ENCODE peak calls at places on chromosomes 12 and 14, in seven cellular contexts. D, A, B, C, M, O and I are unnamed samples. For H3K4me1, the result is how much of the 10 kb centered on the place peaks cover.

GRCh38 chr14:60079723-60080122 is 12.0 kb upstream of the PCNX4 start:
- DNase-seq in M (no peak), O (no peak), A (no peak), B (no peak), D (no peak), C (peak), I (no peak)

GRCh38 chr14:106831322-106831720 is 1304.9 kb downstream of the TMEM121 start:
- DNase-seq in M (no peak), B (no peak), A (peak), O (no peak), C (no peak), D (no peak), I (no peak)

GRCh38 chr12:21129906-21130305 is 1.1 kb upstream of the SLCO1B1 start:
- DNase-seq in M (no peak), C (no peak), A (no peak), D (no peak), O (no peak), B (no peak), I (no peak)

GRCh38 chr14:26415618-26416123 is 182.2 kb downstream of the NOVA1 start:
- DNase-seq in O (no peak), B (no peak), D (no peak), M (no peak), C (no peak), A (no peak), I (no peak)

GRCh38 chr12:2058837-2059236 is 6.0 kb downstream of the CACNA1C start:
- DNase-seq in O (no peak), M (no peak), B (no peak), D (no peak), C (peak), A (no peak), I (no peak)

GRCh38 chr12:20367731-20368652 is at the start of gene PDE3A:
- DNase-seq in B (peak), C (peak), O (peak), A (peak), M (peak), D (peak), I (peak)

GRCh38 chr12:105820407-105821140 is 318.2 kb downstream of the NUAK1 start:
- DNase-seq in C (peak), A (no peak), M (no peak), D (peak), B (no peak), O (no peak), I (no peak)

GRCh38 chr12:108995370-108995992 is 25.4 kb downstream of the SVOP start:
- DNase-seq in D (no peak), M (no peak), A (no peak), C (no peak), O (no peak), B (no peak), I (no peak)

GRCh38 chr12:65430571-65431306 is 152.3 kb downstream of the MSRB3 start:
- DNase-seq in C (no peak), M (no peak), A (no peak), O (peak), B (no peak), D (peak), I (no peak)
- H3K4me2 ChIP-seq in C (no peak), M (no peak), A (peak), O (peak), B (no peak), D (peak), I (peak)

DNA sequence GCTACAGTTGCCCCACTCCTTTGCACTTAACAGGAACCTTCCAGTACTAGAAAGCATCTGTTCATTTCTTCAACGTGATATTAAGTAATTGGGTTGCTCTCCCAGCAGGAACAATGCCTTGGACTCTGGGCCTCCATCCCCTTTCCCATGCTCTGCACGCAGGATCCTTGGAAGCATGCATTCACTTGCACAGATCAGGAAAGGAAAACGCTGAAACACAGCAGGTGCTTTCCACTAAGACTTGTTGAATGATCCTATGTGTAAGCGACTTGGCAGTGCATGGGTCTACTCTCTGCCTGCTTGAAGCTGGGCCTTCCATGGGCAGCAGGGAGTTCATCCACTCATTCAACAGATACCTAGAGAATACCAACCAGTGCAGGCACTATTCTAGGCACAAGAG is 2.3 kb downstream of the LTBP2 start:
- DNase-seq in C (no peak), A (no peak), M (no peak), B (no peak), O (no peak), D (peak), I (peak)
- H3K4me1 ChIP-seq in C (under half), A (under half), M (under half), B (under half), O (under half), D (under half), I (half or more)

GRCh38 chr14:75976838-75977237 is 5.0 kb downstream of the TGFB3 start:
- DNase-seq in D (no peak), O (no peak), C (no peak), B (no peak), M (no peak), A (no peak), I (no peak)
- H3K4me2 ChIP-seq in D (no peak), O (no peak), C (no peak), B (peak), M (no peak), A (no peak), I (no peak)

GRCh38 chr14:49975286-49975685 is 82.4 kb downstream of the ARF6 start:
- DNase-seq in B (peak), A (no peak), O (peak), D (peak), C (no peak), M (no peak), I (peak)
- H3K4me1 ChIP-seq in B (half or more), A (under half), O (half or more), D (half or more), C (under half), M (under half), I (half or more)

DNA sequence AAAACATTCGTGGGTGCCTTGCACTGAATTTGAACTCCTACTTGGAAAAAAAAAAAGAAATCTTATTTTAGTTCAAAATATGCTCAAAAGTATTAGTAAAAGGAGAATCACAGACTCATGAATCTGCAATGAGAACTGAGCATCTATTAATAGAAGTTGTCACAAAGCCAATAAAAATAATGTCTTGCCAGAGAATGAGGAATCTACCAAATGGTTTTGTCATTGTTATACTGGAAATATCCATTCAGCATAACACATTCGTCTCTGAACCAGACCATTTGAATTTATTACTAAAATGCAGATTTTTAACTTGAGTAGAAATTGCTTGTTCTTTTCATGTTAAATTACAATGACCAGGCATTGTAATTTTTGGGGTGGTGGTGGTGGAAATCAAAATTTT is 11.6 kb upstream of the PTPRB start:
- DNase-seq in A (no peak), D (peak), O (no peak), M (no peak), C (no peak), B (no peak), I (peak)
- H3K4me2 ChIP-seq in A (peak), D (peak), O (no peak), M (no peak), C (no peak), B (no peak), I (peak)

GRCh38 chr14:56173360-56173922 is 55.2 kb downstream of the PELI2 start:
- DNase-seq in D (no peak), M (no peak), O (no peak), C (no peak), B (no peak), A (no peak), I (no peak)

GRCh38 chr14:56170877-56171422 is 52.7 kb downstream of the PELI2 start:
- DNase-seq in O (no peak), M (no peak), B (no peak), D (no peak), C (no peak), A (no peak), I (no peak)

GRCh38 chr14:56172074-56172473 is 53.9 kb downstream of the PELI2 start:
- DNase-seq in B (no peak), C (no peak), M (no peak), A (no peak), D (no peak), O (no peak), I (no peak)

GRCh38 chr14:56170028-56170427 is 51.8 kb downstream of the PELI2 start:
- DNase-seq in O (no peak), C (no peak), D (no peak), A (no peak), M (no peak), B (no peak), I (no peak)

DNA sequence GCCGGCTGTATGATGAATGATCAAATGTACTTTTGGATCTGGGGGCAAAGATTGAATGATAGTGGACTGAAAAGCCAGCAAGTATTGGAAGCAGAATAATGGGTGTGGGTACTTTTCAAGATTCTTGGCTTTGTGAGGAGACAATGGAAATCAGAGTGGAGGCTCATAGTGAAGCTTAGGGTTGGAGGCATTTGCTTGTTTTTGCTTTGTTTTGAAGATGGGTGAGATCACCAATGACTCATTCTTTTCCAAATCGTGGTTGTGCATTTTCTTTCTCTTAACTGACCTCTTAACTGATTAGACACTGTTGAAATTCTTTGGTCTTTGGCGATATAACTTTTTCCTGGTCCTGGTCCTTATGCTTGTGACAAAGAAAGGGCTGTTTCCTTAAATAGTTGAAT is 54.4 kb downstream of the PELI2 start:
- DNase-seq in D (peak), A (no peak), C (no peak), B (no peak), M (no peak), O (no peak), I (peak)
- H3K4me1 ChIP-seq in D (under half), A (under half), C (under half), B (under half), M (under half), O (under half), I (under half)

DNA sequence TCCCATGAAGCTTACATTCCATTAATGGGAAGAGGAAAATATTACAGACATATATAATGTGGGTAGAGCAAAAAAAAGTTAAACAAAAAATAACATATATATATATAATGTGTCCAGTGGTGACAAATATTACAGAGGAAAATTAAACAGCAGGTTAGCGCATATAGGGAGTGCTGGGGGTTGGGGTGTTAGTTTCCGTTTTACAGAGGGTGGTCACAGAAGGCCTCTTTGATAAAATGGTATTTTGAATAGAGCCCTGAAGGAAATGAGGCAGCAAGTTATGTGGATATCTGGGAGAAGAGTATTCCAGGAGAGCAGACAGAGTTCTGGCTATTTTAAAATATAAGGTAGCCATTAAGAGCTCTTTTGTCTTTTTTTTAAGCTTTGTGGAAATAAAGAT is 73.2 kb downstream of the DCAF5 start:
- DNase-seq in O (no peak), B (no peak), C (no peak), A (no peak), M (no peak), D (no peak), I (no peak)
- H3K4me2 ChIP-seq in O (no peak), B (no peak), C (no peak), A (no peak), M (no peak), D (peak), I (peak)

GRCh38 chr12:53047221-53048032 is 2.4 kb upstream of the TNS2 start:
- DNase-seq in D (no peak), O (no peak), B (peak), M (peak), C (peak), A (peak), I (peak)

GRCh38 chr12:53049582-53050318 is at the start of gene TNS2:
- DNase-seq in C (peak), B (peak), D (no peak), M (no peak), A (peak), O (no peak), I (peak)

GRCh38 chr12:53048033-53048779 is 1.7 kb upstream of the TNS2 start:
- DNase-seq in B (peak), C (peak), O (no peak), A (peak), M (no peak), D (no peak), I (peak)

GRCh38 chr12:53050426-53051057 is 677 bp downstream of the TNS2 start:
- DNase-seq in C (no peak), D (no peak), M (no peak), O (no peak), B (no peak), A (no peak), I (peak)

DNA sequence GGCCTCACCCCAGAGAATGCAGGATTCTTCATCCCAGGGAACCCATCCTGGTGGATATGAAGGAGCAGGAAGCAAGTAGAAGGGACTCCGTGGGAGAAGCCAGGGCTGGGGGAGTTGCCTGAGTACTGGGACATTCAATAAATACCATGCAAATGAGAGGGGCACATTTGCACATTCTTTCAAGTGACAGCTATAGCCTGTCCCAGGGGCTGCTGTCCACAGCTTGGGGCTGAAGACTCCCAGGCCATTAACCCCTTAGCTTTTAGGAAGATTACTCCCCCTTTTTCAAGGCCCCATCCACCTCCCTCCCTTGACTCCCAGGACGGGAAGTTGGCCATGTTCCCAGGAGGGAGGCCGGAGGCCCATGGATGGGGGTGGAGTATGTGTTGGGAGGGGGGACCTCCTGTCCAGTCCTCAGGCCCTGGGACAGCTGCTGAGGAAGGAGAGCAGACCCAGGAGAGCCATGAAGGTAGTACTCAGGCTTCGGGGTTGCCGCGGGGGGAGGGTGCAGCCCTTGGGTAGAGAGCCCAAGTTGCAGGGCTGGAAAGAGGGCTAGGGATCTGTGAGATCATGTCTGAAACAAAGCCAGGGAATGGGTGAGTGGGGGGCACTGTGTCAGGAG is 974 bp upstream of the TNS2 start:
- DNase-seq in D (no peak), A (peak), M (no peak), B (peak), O (no peak), C (peak), I (peak)
- H3K4me1 ChIP-seq in D (half or more), A (half or more), M (under half), B (half or more), O (half or more), C (under half), I (half or more)

DNA sequence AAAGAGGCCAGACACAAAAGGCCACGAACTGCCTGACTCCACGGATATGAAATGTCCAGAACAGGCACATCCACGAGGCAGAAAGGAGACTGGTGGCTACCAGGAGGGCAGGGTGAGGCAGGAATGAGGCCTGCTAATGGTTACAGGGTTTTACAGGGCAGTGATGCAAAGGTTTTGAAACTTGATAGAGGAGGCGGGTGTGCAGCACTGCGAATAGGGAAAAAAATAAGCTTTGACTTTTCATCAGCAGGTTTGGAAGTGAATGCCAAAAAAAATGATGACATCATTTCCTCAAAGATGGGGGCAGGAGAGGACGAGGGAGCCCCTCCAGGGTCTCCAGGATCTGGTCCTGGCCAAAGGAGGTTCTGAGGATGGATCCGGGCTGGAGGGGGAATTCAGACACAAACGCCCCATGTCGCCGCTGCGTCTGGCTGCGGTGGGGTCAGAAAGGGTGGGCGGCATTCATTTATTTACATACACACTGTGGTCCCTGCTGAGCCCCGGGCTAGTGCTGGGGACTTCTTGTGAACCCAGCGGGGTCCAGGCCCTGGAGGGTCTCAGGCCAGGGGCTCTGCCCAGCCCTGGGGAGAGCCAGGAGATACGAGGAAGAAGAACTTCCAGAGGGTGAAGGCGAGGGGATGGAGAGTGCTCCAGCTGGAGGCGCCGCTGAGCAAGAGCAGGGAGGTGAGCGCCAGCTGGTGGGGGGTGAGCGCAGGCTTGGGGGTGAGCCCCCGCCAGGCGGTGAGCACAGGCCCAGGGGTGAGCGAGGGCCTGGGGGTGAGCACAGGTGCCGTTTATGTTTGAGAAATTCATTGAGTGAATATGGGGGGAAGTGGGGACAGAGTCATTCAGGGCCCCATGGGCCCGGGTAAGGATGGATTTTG is 68.3 kb downstream of the NCOR2 start:
- DNase-seq in O (no peak), D (no peak), A (no peak), C (no peak), M (no peak), B (no peak), I (peak)
- H3K4me2 ChIP-seq in O (no peak), D (no peak), A (peak), C (no peak), M (no peak), B (no peak), I (peak)